ENCODE peak calls at places on chromosomes 1 and 21, in eight cellular contexts. H is kidney epithelial cell; B is CD8-positive, alpha-beta T cell; T is amniotic stem cell; Y is fibroblast of the aortic adventitia; L is GM04504; F is adipocyte; Z is stimulated activated CD8-positive, alpha-beta memory T cell treated with anti-CD3 and anti-CD28 coated beads, Interleukin-2, amount 100 ng/mL, for 1 hour. J is an unnamed sample.

GRCh38 chr1:40532844-40533424 is 1.5 kb downstream of the ZNF684 start:
- DNase-seq in B (no peak), T (peak; percentile 3), F (peak; percentile 73), L (peak; percentile 16), H (no peak), Y (peak; percentile 65), Z (no peak), J (no peak)

GRCh38 chr1:55580845-55581332 is 365.7 kb upstream of the USP24 start:
- DNase-seq in H (peak; percentile 44), T (peak; percentile 62), F (peak; percentile 81), Z (no peak), L (peak; percentile 86), Y (peak; percentile 79), B (no peak), J (no peak)

GRCh38 chr1:220887202-220887867 is 8.1 kb downstream of the HLX start:
- DNase-seq in L (no peak), T (no peak), F (no peak), Y (no peak), H (no peak), B (no peak), Z (no peak), J (no peak)

GRCh38 chr1:9631613-9632012 is 19.9 kb upstream of the PIK3CD start:
- DNase-seq in F (no peak), B (no peak), Y (no peak), H (no peak), T (no peak), L (no peak), Z (no peak), J (no peak)

GRCh38 chr1:11882814-11883538 is 24.2 kb upstream of the NPPB start:
- DNase-seq in F (no peak), T (no peak), Z (no peak), B (no peak), L (no peak), H (no peak), Y (no peak), J (peak; percentile 51)

GRCh38 chr1:210465150-210465549 is 136.4 kb downstream of the HHAT start:
- DNase-seq in H (no peak), T (no peak), B (no peak), L (no peak), Z (no peak), F (no peak), Y (no peak), J (no peak)

GRCh38 chr1:29428997-29429396 is 192.7 kb downstream of the PTPRU start:
- DNase-seq in F (no peak), Z (no peak), Y (no peak), T (no peak), L (no peak), H (no peak), B (no peak), J (no peak)

GRCh38 chr1:111666828-111667227 is 47.2 kb downstream of the RAP1A start:
- DNase-seq in F (no peak), Z (no peak), T (no peak), L (no peak), H (no peak), B (no peak), Y (peak; percentile 37), J (no peak)

GRCh38 chr1:90133133-90133532 is 138.2 kb downstream of the ZNF326 start:
- DNase-seq in B (no peak), L (no peak), Z (no peak), H (no peak), F (peak; percentile 32), Y (peak; percentile 32), T (no peak), J (no peak)

GRCh38 chr1:92479587-92479986 is 7.1 kb downstream of the GFI1 start:
- DNase-seq in L (no peak), Z (no peak), Y (no peak), B (no peak), H (no peak), F (no peak), T (no peak), J (no peak)

GRCh38 chr21:15722591-15723324 is 7.0 kb upstream of the USP25 start:
- DNase-seq in F (no peak), Y (no peak), B (no peak), Z (no peak), L (no peak), T (no peak), H (no peak), J (no peak)

GRCh38 chr1:224387302-224387912 is 30.7 kb downstream of the CNIH4 start:
- DNase-seq in Z (no peak), H (no peak), L (no peak), T (no peak), F (no peak), Y (no peak), B (no peak), J (no peak)

GRCh38 chr1:64933296-64934070 is 32.9 kb downstream of the JAK1 start:
- DNase-seq in Z (no peak), F (peak; percentile 95), H (no peak), Y (peak; percentile 97), B (no peak), T (peak; percentile 77), L (peak; percentile 96), J (no peak)

GRCh38 chr21:37407719-37408455 is 41.3 kb downstream of the DYRK1A start:
- DNase-seq in B (no peak), Z (no peak), T (no peak), L (no peak), Y (peak; percentile 32), H (no peak), F (peak; percentile 51), J (no peak)